ENCODE peak calls at places on chromosomes 4 and X, in eight cellular contexts. P, W, S, G, O, C, Q and M are unnamed samples.

GRCh38 chr4:48944659-48945290 is 38.2 kb upstream of the OCIAD2 start:
- DNase-seq in C (no peak), S (peak), P (no peak), O (peak), W (no peak), Q (no peak), G (no peak), M (no peak)

GRCh38 chr4:7416745-7417432 is 17.8 kb downstream of the PSAPL1 start:
- DNase-seq in P (no peak), W (no peak), C (no peak), S (peak), Q (no peak), G (no peak), O (no peak), M (no peak)

GRCh38 chr4:136643416-136643815 is 888.9 kb downstream of the PCDH18 start:
- DNase-seq in O (no peak), C (no peak), S (no peak), G (no peak), P (no peak), W (no peak), Q (no peak), M (no peak)

GRCh38 chrX:39922497-39922896 is 175.3 kb downstream of the BCOR start:
- DNase-seq in S (no peak), O (no peak), P (no peak), Q (no peak), G (no peak), C (no peak), W (no peak), M (no peak)

GRCh38 chr4:40607224-40607623 is 22.4 kb downstream of the RBM47 start:
- DNase-seq in O (no peak), Q (no peak), C (no peak), S (no peak), W (no peak), G (no peak), P (no peak), M (no peak)

GRCh38 chr4:66430856-66431255 is 760.6 kb upstream of the EPHA5 start:
- DNase-seq in P (no peak), W (no peak), C (no peak), Q (no peak), O (no peak), G (no peak), S (no peak), M (no peak)

GRCh38 chr4:74772106-74772505 is 22.2 kb downstream of the BTC start:
- DNase-seq in S (no peak), P (no peak), C (no peak), G (no peak), O (no peak), Q (no peak), W (no peak), M (no peak)

GRCh38 chr4:103075435-103075893 is 1.1 kb downstream of the SLC9B2 start:
- DNase-seq in P (no peak), Q (no peak), C (no peak), G (peak), S (no peak), W (no peak), O (peak), M (no peak)

GRCh38 chrX:15946783-15947550 is 92.4 kb upstream of the AP1S2 start:
- DNase-seq in W (no peak), S (no peak), Q (no peak), G (no peak), P (no peak), C (no peak), O (no peak), M (no peak)

GRCh38 chr4:1038948-1039492 is 27.6 kb downstream of the FGFRL1 start:
- DNase-seq in S (no peak), C (no peak), O (no peak), G (no peak), W (no peak), P (peak), Q (no peak), M (no peak)

GRCh38 chr4:15779336-15779735 is 1.2 kb downstream of the CD38 start:
- DNase-seq in C (no peak), G (no peak), W (peak), O (no peak), P (no peak), S (no peak), Q (no peak), M (no peak)

GRCh38 chrX:12802741-12803140 is 11.5 kb downstream of the PRPS2 start:
- DNase-seq in S (no peak), O (no peak), Q (no peak), P (no peak), C (no peak), W (no peak), G (no peak), M (no peak)

GRCh38 chr4:44257461-44257860 is 191.1 kb downstream of the KCTD8 start:
- DNase-seq in P (no peak), Q (no peak), C (no peak), S (no peak), G (no peak), W (no peak), O (no peak), M (no peak)

GRCh38 chr4:91448668-91449330 is 855.0 kb upstream of the GRID2 start:
- DNase-seq in P (no peak), Q (no peak), G (peak), O (no peak), W (no peak), S (no peak), C (no peak), M (no peak)

GRCh38 chrX:97330150-97330549 is 446.4 kb downstream of the RPA4 start:
- DNase-seq in O (no peak), C (no peak), S (no peak), Q (no peak), W (no peak), G (no peak), P (no peak), M (no peak)

GRCh38 chrX:101348452-101349222 is at the start of gene TIMM8A:
- DNase-seq in Q (peak), P (peak), W (peak), S (peak), C (peak), O (peak), G (peak), M (peak)

GRCh38 chrX:114581528-114582263 is 2.2 kb upstream of the HTR2C start:
- DNase-seq in G (no peak), Q (no peak), S (no peak), O (no peak), P (peak), W (no peak), C (no peak), M (no peak)

GRCh38 chrX:46628406-46629371 is 55.1 kb downstream of the CHST7 start:
- DNase-seq in O (no peak), Q (no peak), G (no peak), C (no peak), S (no peak), W (no peak), P (peak), M (peak)

GRCh38 chr4:151808120-151808529 is 47.3 kb upstream of the GATB start:
- DNase-seq in Q (no peak), S (no peak), W (no peak), O (no peak), C (no peak), G (peak), P (peak), M (no peak)

GRCh38 chr4:152640058-152640921 is 39.5 kb downstream of the TMEM154 start:
- DNase-seq in P (no peak), S (no peak), Q (no peak), C (no peak), O (peak), G (no peak), W (no peak), M (no peak)

GRCh38 chr4:91345632-91346031 is 958.1 kb upstream of the GRID2 start:
- DNase-seq in C (no peak), P (no peak), G (no peak), S (no peak), O (no peak), Q (no peak), W (no peak), M (no peak)

GRCh38 chrX:107571296-107571998 is 56.9 kb upstream of the PRPS1 start:
- DNase-seq in C (no peak), G (peak), O (no peak), S (peak), W (no peak), P (no peak), Q (no peak), M (no peak)

GRCh38 chrX:39516399-39516798 is 581.4 kb downstream of the BCOR start:
- DNase-seq in W (no peak), O (no peak), G (no peak), Q (no peak), C (no peak), S (no peak), P (peak), M (no peak)

GRCh38 chr4:122635205-122635604 is 14.3 kb upstream of the IL21 start:
- DNase-seq in O (no peak), C (peak), S (no peak), Q (no peak), P (no peak), W (no peak), G (no peak), M (no peak)

GRCh38 chrX:129091097-129091496 is 432.2 kb downstream of the SMARCA1 start:
- DNase-seq in Q (no peak), C (no peak), O (no peak), W (no peak), S (no peak), P (no peak), G (no peak), M (no peak)
- TF ChIP-seq POLR2AphosphoS5 in Q (no peak), C (no peak), O (no peak), W (no peak), S (no peak), P (no peak), G (no peak), M (no peak)

GRCh38 chrX:49230500-49231232 is 2.5 kb downstream of the CACNA1F start:
- DNase-seq in O (peak), C (peak), Q (peak), S (peak), P (peak), G (no peak), W (peak), M (peak)
- TF ChIP-seq POLR2A in O (peak), C (no peak), Q (no peak), S (no peak), P (no peak), G (no peak), W (no peak), M (no peak)

GRCh38 chr4:139609647-139610046 is 53.6 kb upstream of the SETD7 start:
- DNase-seq in O (no peak), P (no peak), W (no peak), C (no peak), S (no peak), Q (no peak), G (no peak), M (no peak)

GRCh38 chr4:139607302-139608060 is 51.5 kb upstream of the SETD7 start:
- DNase-seq in O (no peak), S (no peak), C (no peak), Q (no peak), G (no peak), W (no peak), P (no peak), M (no peak)

GRCh38 chr4:139606600-139607301 is 50.7 kb upstream of the SETD7 start:
- DNase-seq in W (no peak), O (peak), P (no peak), G (no peak), C (no peak), S (no peak), Q (no peak), M (no peak)

GRCh38 chr4:139605516-139605915 is 49.5 kb upstream of the SETD7 start:
- DNase-seq in W (no peak), P (no peak), Q (no peak), O (no peak), S (no peak), C (no peak), G (no peak), M (no peak)

GRCh38 chr4:139611391-139611790 is 54.2 kb upstream of the MGST2 start:
- DNase-seq in P (no peak), S (no peak), Q (no peak), W (no peak), O (no peak), C (no peak), G (no peak), M (no peak)
- TF ChIP-seq POLR2AphosphoS5 in P (no peak), S (no peak), Q (no peak), W (no peak), O (no peak), C (no peak), G (no peak), M (no peak)

GRCh38 chrX:18676050-18676449 is 4.1 kb upstream of the RS1 start:
- DNase-seq in P (no peak), G (no peak), O (no peak), W (no peak), C (no peak), S (no peak), Q (no peak), M (no peak)

GRCh38 chrX:18677140-18677834 is 5.4 kb upstream of the RS1 start:
- DNase-seq in P (no peak), W (no peak), S (peak), O (peak), Q (no peak), C (no peak), G (no peak), M (no peak)

GRCh38 chrX:18676470-18676869 is 4.6 kb upstream of the RS1 start:
- DNase-seq in S (no peak), W (no peak), G (no peak), Q (no peak), P (no peak), O (peak), C (no peak), M (no peak)

GRCh38 chrX:18674417-18674787 is 2.5 kb upstream of the RS1 start:
- DNase-seq in P (peak), Q (no peak), S (peak), O (peak), G (no peak), C (no peak), W (no peak), M (no peak)

DNA sequence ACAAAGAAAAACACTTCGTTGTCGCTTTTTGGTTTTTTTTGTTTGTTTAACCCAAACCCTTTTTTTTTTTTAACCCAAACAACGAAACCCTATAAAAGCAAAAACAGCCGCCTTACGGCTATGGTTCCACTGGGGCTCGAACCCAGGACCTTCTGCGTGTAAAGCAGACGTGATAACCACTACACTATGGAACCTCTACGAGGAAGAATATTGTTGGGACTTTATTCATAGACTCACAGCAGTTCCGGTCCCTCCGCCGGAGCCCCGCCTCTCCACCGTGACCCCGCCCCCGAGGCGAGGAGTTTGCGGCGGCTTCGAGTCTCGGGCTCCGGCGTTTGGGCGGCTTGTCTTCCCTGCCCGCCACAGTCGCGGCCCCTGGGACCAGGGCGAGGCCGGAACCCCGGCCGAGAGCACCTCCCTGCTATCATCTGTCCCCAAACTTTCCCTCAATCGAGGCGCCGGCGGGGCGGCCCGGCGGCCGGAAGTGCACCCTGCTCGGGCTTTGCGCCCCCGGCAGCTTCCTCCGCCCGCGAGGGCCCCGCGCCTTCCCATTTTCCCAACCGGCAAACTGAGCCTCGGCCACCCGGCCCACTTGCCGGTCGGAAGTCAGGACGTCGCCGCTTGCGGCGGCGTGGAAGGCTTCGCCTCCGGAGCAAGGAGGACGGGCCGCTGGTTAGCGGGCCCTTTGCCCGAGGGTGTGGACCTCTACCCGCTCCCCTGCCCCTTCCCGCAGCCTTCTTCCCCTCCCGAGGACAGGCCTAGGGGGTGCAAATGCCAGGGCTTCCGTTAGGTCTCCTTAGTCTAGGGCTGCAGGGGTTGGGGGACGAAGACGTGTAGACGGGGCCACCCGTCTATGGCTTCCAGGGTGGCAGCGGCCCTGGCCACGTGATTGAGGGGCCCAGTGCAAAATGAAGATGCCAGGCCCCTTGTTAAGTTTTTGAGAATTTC is 3.2 kb upstream of the RS1 start:
- DNase-seq in W (peak), C (peak), Q (peak), P (peak), S (peak), G (peak), O (peak), M (peak)
- TF ChIP-seq POLR2A in W (peak), C (no peak), Q (peak), P (no peak), S (no peak), G (no peak), O (peak), M (peak)

DNA sequence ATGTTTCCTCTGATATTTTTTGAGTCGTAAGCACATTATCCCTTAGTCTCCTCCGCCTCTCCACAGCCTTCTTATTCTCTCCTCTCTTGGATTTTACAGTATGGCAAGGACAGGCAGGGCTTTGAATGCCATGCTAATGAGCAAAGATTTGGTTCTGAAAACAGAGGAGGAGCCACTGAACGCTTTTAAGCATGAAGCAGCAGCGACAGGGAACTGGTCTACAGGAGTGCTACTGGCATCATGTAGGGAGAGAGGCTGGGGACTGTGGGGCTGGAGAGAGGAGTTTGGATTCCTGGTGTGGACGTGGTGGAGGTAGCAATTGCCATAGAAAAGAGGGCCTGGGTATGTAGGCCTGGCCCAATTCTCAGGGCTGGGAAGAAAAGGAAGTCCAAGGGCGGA is 4.6 kb upstream of the CD99L2 start:
- DNase-seq in C (no peak), Q (no peak), P (no peak), W (no peak), O (no peak), G (no peak), S (no peak), M (no peak)
- TF ChIP-seq POLR2AphosphoS5 in C (no peak), Q (no peak), P (no peak), W (no peak), O (no peak), G (no peak), S (no peak), M (no peak)

DNA sequence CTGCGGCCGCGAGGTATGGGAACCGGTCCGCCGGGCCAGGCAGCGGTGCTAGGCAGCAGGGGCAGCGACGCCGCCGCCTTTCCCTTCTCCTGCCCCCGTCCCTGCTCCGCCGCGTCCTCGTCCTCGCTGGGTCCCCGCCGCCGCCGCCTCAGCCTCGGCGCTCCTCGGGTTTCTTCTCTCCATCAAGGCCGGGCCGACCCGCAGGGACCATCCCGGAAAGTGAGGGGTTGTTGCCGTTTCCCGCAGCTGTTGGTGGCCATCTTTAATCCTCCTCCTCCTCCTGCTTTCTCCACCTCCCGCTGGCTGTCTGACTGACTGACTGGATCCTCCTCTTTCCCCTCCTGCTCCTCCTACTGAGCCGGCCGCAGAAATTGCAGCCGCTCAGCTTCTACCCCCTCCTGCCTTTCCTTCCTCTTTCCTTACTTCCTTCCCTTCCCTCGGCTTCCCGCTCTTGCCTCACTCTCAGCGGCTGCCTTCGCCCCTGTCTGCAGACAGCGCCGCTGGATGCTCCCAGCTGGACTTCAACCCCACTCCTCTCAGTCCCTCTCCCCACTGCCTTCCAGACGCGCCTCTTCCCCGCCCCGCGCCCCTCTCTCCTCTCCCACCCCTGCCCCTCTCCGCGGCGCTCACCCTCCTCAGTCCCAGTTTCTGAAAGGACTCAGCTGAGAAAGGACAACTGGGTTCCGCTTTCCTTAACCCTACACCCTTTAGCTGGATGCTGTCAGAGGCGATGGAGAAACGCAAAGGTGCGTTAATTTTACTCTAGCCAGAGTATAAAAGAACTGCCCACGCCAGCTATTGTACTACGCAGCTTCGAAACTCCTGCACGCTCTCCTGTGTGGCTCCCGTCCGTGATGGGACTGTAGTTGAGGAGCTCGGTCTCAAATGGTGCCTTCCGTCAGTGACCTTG is at the start of gene WDFY3:
- DNase-seq in P (peak), S (peak), C (peak), Q (peak), W (peak), O (peak), G (peak), M (no peak)
- TF ChIP-seq POLR2A in P (no peak), S (peak), C (no peak), Q (peak), W (peak), O (peak), G (peak), M (no peak)

GRCh38 chr4:38949416-38950051 is 81.9 kb downstream of the FAM114A1 start:
- DNase-seq in P (no peak), O (no peak), G (no peak), W (no peak), C (no peak), S (no peak), Q (no peak), M (no peak)

GRCh38 chr4:38950734-38951133 is 81.5 kb downstream of the TMEM156 start:
- DNase-seq in Q (no peak), C (no peak), O (no peak), P (no peak), S (no peak), W (no peak), G (no peak), M (no peak)

GRCh38 chr4:38950159-38950558 is 82.0 kb downstream of the TMEM156 start:
- DNase-seq in G (no peak), P (no peak), S (no peak), W (no peak), C (no peak), O (no peak), Q (no peak), M (no peak)

GRCh38 chr4:38951598-38951997 is 80.6 kb downstream of the TMEM156 start:
- DNase-seq in W (no peak), O (no peak), G (no peak), C (no peak), P (no peak), Q (no peak), S (no peak), M (no peak)

GRCh38 chr4:38948551-38948950 is 80.9 kb downstream of the FAM114A1 start:
- DNase-seq in G (no peak), S (no peak), W (no peak), P (no peak), C (no peak), O (no peak), Q (no peak), M (no peak)
- TF ChIP-seq POLR2AphosphoS5 in G (no peak), S (peak), W (peak), P (no peak), C (no peak), O (no peak), Q (no peak), M (no peak)

DNA sequence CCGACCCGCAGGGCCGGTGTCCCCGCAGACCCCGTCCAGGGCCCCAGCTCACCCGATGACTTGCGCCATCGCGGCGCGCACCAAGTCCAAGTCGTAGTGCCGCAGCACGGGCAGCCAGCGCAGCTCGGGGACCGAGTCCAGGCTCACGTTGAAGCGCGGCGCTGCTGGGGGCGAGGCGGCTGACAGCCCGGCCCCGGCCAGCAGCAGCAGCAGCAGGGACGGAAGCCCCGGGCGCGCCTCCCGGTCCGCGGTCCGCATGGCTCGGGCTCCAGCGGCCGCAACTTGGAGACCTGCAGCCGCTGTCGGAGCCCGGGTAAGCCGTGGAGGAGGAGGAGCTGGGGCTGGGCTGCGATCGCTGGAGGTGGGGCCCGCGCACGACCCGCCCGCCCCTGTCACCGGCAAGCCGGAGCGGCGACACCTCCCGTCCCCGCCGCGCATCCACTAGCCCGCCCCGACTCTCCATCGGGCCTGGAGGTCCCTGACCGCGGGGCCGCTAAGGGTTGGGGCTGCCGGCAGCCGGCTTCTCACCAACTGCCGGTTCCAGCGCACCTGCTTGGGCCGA is at the start of gene NAAA:
- DNase-seq in Q (peak), W (peak), S (peak), O (peak), P (peak), G (peak), C (peak), M (peak)
- TF ChIP-seq POLR2A in Q (no peak), W (peak), S (no peak), O (peak), P (no peak), G (no peak), C (no peak), M (peak)